ENCODE peak calls at places on chromosomes 2 and 18, in nine cellular contexts. A is uterus, R is Peyer's patch, C is AG10803, E is psoas muscle, I is hepatocyte, S is neural progenitor cell, Y is lower leg skin, F is Karpas-422. X is an unnamed sample.

GRCh38 chr2:62221141-62221540 is 25.2 kb downstream of the B3GNT2 start:
- DNase-seq in E (no peak), A (no peak), S (no peak), R (no peak), Y (no peak), C (no peak), I (no peak), F (no peak), X (no peak)

GRCh38 chr2:96407041-96407918 is 71.7 kb downstream of the NCAPH start:
- DNase-seq in R (peak; percentile 54), F (peak; percentile 85), E (peak; percentile 73), C (peak; percentile 81), S (peak; percentile 81), Y (peak; percentile 92), I (peak; percentile 81), A (peak; percentile 58), X (peak; percentile 92)

GRCh38 chr2:136025057-136025973 is 39.9 kb upstream of the DARS1 start:
- DNase-seq in R (peak; percentile 34), I (peak; percentile 91), A (peak; percentile 40), Y (no peak), S (peak; percentile 99), E (peak; percentile 76), F (no peak), C (peak; percentile 42), X (peak; percentile 84)

GRCh38 chr2:127676906-127677305 is 1.6 kb upstream of the LIMS2 start:
- DNase-seq in Y (peak; percentile 84), S (no peak), A (no peak), I (no peak), C (no peak), F (no peak), R (no peak), E (peak; percentile 38), X (no peak)

GRCh38 chr2:241673189-241673663 is 13.4 kb downstream of the DTYMK start:
- DNase-seq in R (no peak), A (no peak), S (no peak), F (no peak), C (no peak), Y (no peak), I (no peak), E (no peak), X (peak; percentile 63)

GRCh38 chr2:25491966-25492532 is 150.3 kb upstream of the DNMT3A start:
- DNase-seq in Y (no peak), R (no peak), S (no peak), E (no peak), F (no peak), I (peak; percentile 23), C (peak; percentile 51), A (no peak), X (no peak)

GRCh38 chr2:98795903-98796676 is 65.2 kb upstream of the MGAT4A start:
- DNase-seq in I (peak; percentile 49), C (no peak), F (no peak), E (no peak), Y (no peak), S (no peak), A (peak; percentile 35), R (no peak), X (no peak)

GRCh38 chr2:235311044-235311443 is 182.8 kb upstream of the AGAP1 start:
- DNase-seq in C (no peak), E (no peak), R (no peak), S (no peak), I (no peak), F (no peak), Y (no peak), A (no peak), X (no peak)

GRCh38 chr18:6885992-6886823 is 156.7 kb downstream of the ARHGAP28 start:
- DNase-seq in E (no peak), F (peak; percentile 64), I (peak; percentile 86), C (peak; percentile 59), A (peak; percentile 55), R (no peak), Y (no peak), S (peak; percentile 83), X (peak; percentile 47)

GRCh38 chr18:43714346-43715010 is 437.2 kb upstream of the SYT4 start:
- DNase-seq in I (no peak), E (no peak), C (no peak), A (no peak), R (no peak), S (peak; percentile 4), F (no peak), Y (no peak), X (no peak)

DNA sequence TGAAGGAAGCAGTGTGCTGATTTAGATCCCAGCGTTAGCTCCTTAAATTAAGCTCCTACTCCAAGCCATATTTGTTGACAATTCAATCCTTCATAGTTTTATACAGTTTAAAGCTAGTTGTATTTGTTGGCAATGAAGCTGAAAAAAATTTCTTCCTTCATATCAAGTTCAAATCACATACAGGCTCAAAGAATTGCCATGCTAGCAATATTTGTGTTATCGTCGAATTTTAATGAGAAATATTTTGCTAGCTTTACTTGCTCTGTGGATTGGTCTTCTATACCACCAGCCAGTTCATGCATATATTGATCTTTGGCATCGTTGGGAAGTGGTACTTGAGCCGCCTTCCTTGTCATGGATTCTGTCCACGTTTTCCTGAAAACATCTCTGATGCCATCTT is 204.6 kb upstream of the HDAC4 start:
- DNase-seq in I (no peak), Y (no peak), S (no peak), C (no peak), F (no peak), E (no peak), R (no peak), A (no peak), X (no peak)
- H3K4me3 ChIP-seq in I (no peak overlapping the region), Y (no peak overlapping the region), S (no peak overlapping the region), C (no peak overlapping the region), F (no peak overlapping the region), E (no peak overlapping the region), R (no peak overlapping the region), A (no peak overlapping the region), X (no peak overlapping the region)

GRCh38 chr2:237200462-237200861 is 114.8 kb downstream of the COPS8 start:
- DNase-seq in E (no peak), A (no peak), F (no peak), R (no peak), C (no peak), Y (peak; percentile 81), I (no peak), S (no peak), X (no peak)
- H3K4me3 ChIP-seq in E (no peak overlapping the region), A (no peak overlapping the region), F (no peak overlapping the region), R (no peak overlapping the region), C (no peak overlapping the region), Y (no peak overlapping the region), I (no peak overlapping the region), S (no peak overlapping the region), X (no peak overlapping the region)

GRCh38 chr2:105868060-105868459 is 123.3 kb downstream of the NCK2 start:
- DNase-seq in I (no peak), C (peak; percentile 33), F (no peak), A (no peak), S (no peak), Y (no peak), R (no peak), E (no peak), X (no peak)

GRCh38 chr2:105870062-105870461 is 125.3 kb downstream of the NCK2 start:
- DNase-seq in E (no peak), R (no peak), S (no peak), A (no peak), Y (no peak), I (no peak), C (no peak), F (no peak), X (no peak)

GRCh38 chr2:105866439-105867170 is 121.9 kb downstream of the NCK2 start:
- DNase-seq in E (no peak), R (no peak), F (no peak), C (peak; percentile 39), A (no peak), S (peak; percentile 13), Y (peak; percentile 66), I (no peak), X (no peak)

GRCh38 chr2:105870858-105871257 is 126.1 kb downstream of the NCK2 start:
- DNase-seq in A (no peak), F (no peak), E (no peak), R (no peak), I (no peak), Y (peak; percentile 48), C (no peak), S (no peak), X (no peak)

GRCh38 chr2:105869318-105869717 is 124.6 kb downstream of the NCK2 start:
- DNase-seq in F (no peak), E (no peak), S (no peak), Y (peak; percentile 83), I (no peak), A (no peak), C (no peak), R (no peak), X (no peak)
- H3K4me3 ChIP-seq in F (no peak overlapping the region), E (no peak overlapping the region), S (no peak overlapping the region), Y (no peak overlapping the region), I (no peak overlapping the region), A (no peak overlapping the region), C (no peak overlapping the region), R (no peak overlapping the region), X (no peak overlapping the region)

DNA sequence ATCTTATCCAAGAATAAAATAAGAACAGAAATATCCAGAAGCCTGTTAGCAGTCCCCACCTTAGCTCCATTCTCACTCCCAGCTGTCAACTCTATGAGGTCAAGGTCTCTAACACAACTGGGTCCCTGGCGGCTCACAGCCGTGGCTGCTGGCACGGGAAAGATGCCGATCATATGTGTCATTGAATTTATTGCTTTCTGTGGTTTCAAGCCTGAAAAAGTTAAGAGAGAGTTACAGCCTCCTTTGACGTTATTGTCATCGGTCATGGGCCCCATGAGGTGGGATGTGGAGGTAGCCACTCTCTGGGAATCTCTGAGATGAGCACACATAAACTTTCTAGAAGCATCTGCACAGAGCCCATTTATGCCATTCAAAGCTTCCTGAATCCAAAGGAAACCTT is 28.7 kb upstream of the CABLES1 start:
- DNase-seq in I (peak; percentile 83), A (no peak), F (no peak), C (peak; percentile 96), R (no peak), E (no peak), S (no peak), Y (no peak), X (no peak)
- H3K4me3 ChIP-seq in I (no peak overlapping the region), A (no peak overlapping the region), F (no peak overlapping the region), C (no peak overlapping the region), R (no peak overlapping the region), E (no peak overlapping the region), S (no peak overlapping the region), Y (no peak overlapping the region), X (no peak overlapping the region)

GRCh38 chr2:239328306-239329191 is 72.3 kb downstream of the HDAC4 start:
- DNase-seq in E (peak; percentile 90), F (no peak), R (peak; percentile 16), Y (peak; percentile 92), A (peak; percentile 91), S (peak; percentile 32), C (peak; percentile 95), I (peak; percentile 76), X (peak; percentile 66)
- H3K4me3 ChIP-seq in E (peak overlapping the region; percentile 43), F (no peak overlapping the region), R (no peak overlapping the region), Y (no peak overlapping the region), A (peak overlapping the region; percentile 25), S (no peak overlapping the region), C (peak overlapping the region; percentile 27), I (no peak overlapping the region), X (no peak overlapping the region)

GRCh38 chr2:46780411-46780800 is 135.2 kb downstream of the MCFD2 start:
- DNase-seq in S (no peak), R (no peak), C (peak; percentile 84), Y (no peak), I (no peak), E (peak; percentile 57), A (peak; percentile 61), F (no peak), X (no peak)
- H3K4me3 ChIP-seq in S (no peak overlapping the region), R (no peak overlapping the region), C (no peak overlapping the region), Y (no peak overlapping the region), I (no peak overlapping the region), E (no peak overlapping the region), A (no peak overlapping the region), F (no peak overlapping the region), X (no peak overlapping the region)

X was measured in H7.